ENCODE peak calls at places on chromosomes 7 and 10, in ten cellular contexts. W is CD4-positive, CD25-positive, alpha-beta regulatory T cell; F is K562; N is CD8-positive, alpha-beta memory T cell; U is mesenchymal stem cell; S is IMR-90; M is astrocyte; X is body of pancreas; A is mammary epithelial cell; Q is GM23248. Z is an unnamed sample. For H3K9me3, the result is how much of the 10 kb centered on the place peaks cover.

GRCh38 chr7:80140388-80140787 is 5.8 kb downstream of the GNAI1 start:
- DNase-seq in W (no peak), F (no peak), N (no peak), U (no peak), S (no peak), M (no peak), X (no peak), A (peak), Q (peak), Z (no peak)

GRCh38 chr7:115782716-115783460 is 247.7 kb downstream of the TFEC start:
- DNase-seq in W (no peak), F (no peak), N (no peak), U (no peak), S (no peak), M (no peak), X (peak), A (no peak), Q (peak), Z (no peak)

GRCh38 chr10:72692897-72693598 is 1.1 kb downstream of the MCU start:
- DNase-seq in W (peak), F (no peak), N (no peak), U (peak), S (peak), M (peak), X (no peak), A (peak), Q (peak), Z (no peak)

GRCh38 chr7:27364344-27364758 is 121.7 kb downstream of the EVX1 start:
- DNase-seq in W (no peak), F (no peak), N (no peak), U (peak), S (peak), M (peak), X (peak), A (peak), Q (peak), Z (peak)

GRCh38 chr10:78630944-78631838 is 437.6 kb upstream of the ZMIZ1 start:
- DNase-seq in W (no peak), F (no peak), N (no peak), U (no peak), S (peak), M (peak), X (no peak), A (no peak), Q (no peak), Z (no peak)

GRCh38 chr7:113197274-113197673 is 78.9 kb upstream of the SMIM30 start:
- DNase-seq in W (no peak), F (no peak), N (no peak), U (no peak), S (peak), M (peak), X (no peak), A (peak), Q (peak), Z (no peak)

GRCh38 chr10:43928425-43928968 is 279.8 kb upstream of the ZNF32 start:
- DNase-seq in W (no peak), F (no peak), N (no peak), U (no peak), S (no peak), M (no peak), X (no peak), A (no peak), Q (no peak), Z (no peak)

GRCh38 chr7:155962191-155962967 is 150.1 kb upstream of the SHH start:
- DNase-seq in W (peak), F (no peak), N (no peak), U (peak), S (peak), M (peak), X (no peak), A (peak), Q (peak), Z (no peak)

GRCh38 chr7:36999851-37000480 is 275.7 kb upstream of the AOAH start:
- DNase-seq in W (no peak), F (no peak), N (no peak), U (no peak), S (no peak), M (peak), X (peak), A (peak), Q (peak), Z (no peak)

GRCh38 chr7:122217125-122217524 is 73.1 kb upstream of the AASS start:
- DNase-seq in W (no peak), F (no peak), N (no peak), U (peak), S (no peak), M (no peak), X (no peak), A (peak), Q (peak), Z (no peak)

GRCh38 chr7:66183700-66184099 is 21.4 kb upstream of the TPST1 start:
- DNase-seq in W (no peak), F (no peak), N (no peak), U (peak), S (peak), M (peak), X (no peak), A (peak), Q (peak), Z (no peak)

GRCh38 chr7:20331912-20332317 is 1.2 kb downstream of the ITGB8 start:
- DNase-seq in W (no peak), F (no peak), N (no peak), U (no peak), S (no peak), M (no peak), X (no peak), A (peak), Q (no peak), Z (no peak)

GRCh38 chr10:73234695-73235094 is 12.4 kb downstream of the DNAJC9 start:
- DNase-seq in W (no peak), F (no peak), N (no peak), U (no peak), S (no peak), M (no peak), X (no peak), A (no peak), Q (no peak), Z (no peak)

GRCh38 chr10:32318476-32318896 is 28.5 kb downstream of the EPC1 start:
- DNase-seq in W (peak), F (no peak), N (no peak), U (no peak), S (no peak), M (no peak), X (no peak), A (no peak), Q (peak), Z (no peak)

GRCh38 chr7:15317215-15317614 is 244.6 kb downstream of the AGMO start:
- DNase-seq in W (no peak), F (no peak), N (no peak), U (no peak), S (no peak), M (no peak), X (no peak), A (no peak), Q (no peak), Z (no peak)

GRCh38 chr10:92880233-92880861 is 32.0 kb downstream of the EXOC6 start:
- DNase-seq in W (peak), F (no peak), N (no peak), U (peak), S (peak), M (peak), X (no peak), A (peak), Q (peak), Z (no peak)

GRCh38 chr7:158526531-158526930 is 61.1 kb downstream of the PTPRN2 start:
- DNase-seq in W (no peak), F (no peak), N (no peak), U (no peak), S (no peak), M (no peak), X (no peak), A (no peak), Q (no peak), Z (no peak)
- H3K9me3 ChIP-seq in W (under half), F (under half), N (under half), U (under half), S (half or more), M (under half), X (under half), A (half or more), Q (under half), Z (under half)

GRCh38 chr7:157867685-157868305 is 531.0 kb downstream of the DNAJB6 start:
- DNase-seq in W (no peak), F (no peak), N (no peak), U (no peak), S (no peak), M (no peak), X (no peak), A (no peak), Q (no peak), Z (no peak)
- H3K9me3 ChIP-seq in W (under half), F (under half), N (under half), U (under half), S (half or more), M (under half), X (under half), A (under half), Q (under half), Z (under half)

DNA sequence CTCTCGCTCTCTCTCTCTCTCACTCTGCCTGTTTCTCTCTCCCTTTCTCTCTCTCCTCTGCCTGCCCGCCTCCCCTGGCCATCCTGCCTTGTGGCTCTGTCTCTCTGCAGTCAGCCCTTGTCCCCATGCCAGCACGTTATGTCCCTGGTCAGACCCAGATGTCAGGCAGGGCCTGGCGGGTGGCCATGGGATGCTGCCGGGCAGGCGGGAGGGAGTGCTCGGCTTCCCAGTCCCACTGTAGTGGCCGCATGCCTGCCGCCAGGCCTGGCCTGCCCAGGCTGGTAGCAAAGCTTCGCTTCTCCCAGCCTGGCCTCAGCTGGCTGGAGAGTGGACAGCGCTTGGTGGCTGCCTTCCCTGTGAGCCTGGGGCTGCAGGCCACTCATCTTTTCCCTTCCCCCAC is 121.5 kb upstream of the ZNF716 start:
- DNase-seq in W (no peak), F (no peak), N (no peak), U (no peak), S (no peak), M (no peak), X (no peak), A (no peak), Q (no peak), Z (no peak)
- H3K9me3 ChIP-seq in W (under half), F (under half), N (under half), U (under half), S (under half), M (under half), X (under half), A (under half), Q (under half), Z (under half)

GRCh38 chr10:106661133-106661766 is 503.3 kb downstream of the SORCS1 start:
- DNase-seq in W (no peak), F (no peak), N (no peak), U (no peak), S (no peak), M (no peak), X (no peak), A (no peak), Q (no peak), Z (no peak)

GRCh38 chr10:106660550-106660949 is 504.0 kb downstream of the SORCS1 start:
- DNase-seq in W (no peak), F (no peak), N (no peak), U (no peak), S (no peak), M (no peak), X (no peak), A (no peak), Q (no peak), Z (no peak)

DNA sequence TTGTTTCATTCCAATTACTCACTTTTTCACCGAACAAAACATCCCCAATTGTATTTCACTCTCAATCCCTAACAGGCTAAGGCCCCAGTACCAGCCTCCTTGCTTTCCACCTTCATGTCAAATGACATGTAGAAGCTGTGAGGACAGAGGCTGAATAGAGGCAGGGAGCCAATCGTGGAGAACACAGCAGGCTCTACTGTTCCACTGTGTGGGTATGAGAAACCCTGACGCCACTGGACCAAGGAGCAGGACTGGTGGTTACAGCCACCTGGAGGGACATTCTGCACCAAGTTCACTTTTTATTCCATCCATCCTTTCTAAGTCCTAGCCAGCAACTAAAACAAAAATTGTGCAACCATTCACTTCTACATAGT is 502.8 kb downstream of the SORCS1 start:
- DNase-seq in W (no peak), F (no peak), N (no peak), U (no peak), S (no peak), M (no peak), X (no peak), A (no peak), Q (no peak), Z (no peak)
- H3K9me3 ChIP-seq in W (under half), F (under half), N (under half), U (under half), S (under half), M (under half), X (under half), A (under half), Q (under half), Z (under half)

GRCh38 chr7:57388761-57389160 is 61.2 kb upstream of the ZNF716 start:
- DNase-seq in W (no peak), F (no peak), N (no peak), U (no peak), S (no peak), M (no peak), X (no peak), A (no peak), Q (no peak), Z (no peak)
- H3K9me3 ChIP-seq in W (under half), F (under half), N (under half), U (under half), S (under half), M (under half), X (under half), A (under half), Q (under half), Z (under half)

GRCh38 chr10:6362879-6363278 is 160.1 kb downstream of the PFKFB3 start:
- DNase-seq in W (no peak), F (no peak), N (no peak), U (no peak), S (no peak), M (no peak), X (no peak), A (no peak), Q (no peak), Z (no peak)

GRCh38 chr10:6363516-6363915 is 160.8 kb downstream of the PFKFB3 start:
- DNase-seq in W (no peak), F (no peak), N (no peak), U (no peak), S (no peak), M (no peak), X (no peak), A (no peak), Q (no peak), Z (no peak)

GRCh38 chr10:6364893-6365292 is 162.2 kb downstream of the PFKFB3 start:
- DNase-seq in W (no peak), F (no peak), N (no peak), U (peak), S (no peak), M (no peak), X (no peak), A (no peak), Q (no peak), Z (no peak)

GRCh38 chr10:6364283-6364682 is 161.6 kb downstream of the PFKFB3 start:
- DNase-seq in W (no peak), F (no peak), N (no peak), U (no peak), S (no peak), M (no peak), X (no peak), A (no peak), Q (no peak), Z (no peak)

DNA sequence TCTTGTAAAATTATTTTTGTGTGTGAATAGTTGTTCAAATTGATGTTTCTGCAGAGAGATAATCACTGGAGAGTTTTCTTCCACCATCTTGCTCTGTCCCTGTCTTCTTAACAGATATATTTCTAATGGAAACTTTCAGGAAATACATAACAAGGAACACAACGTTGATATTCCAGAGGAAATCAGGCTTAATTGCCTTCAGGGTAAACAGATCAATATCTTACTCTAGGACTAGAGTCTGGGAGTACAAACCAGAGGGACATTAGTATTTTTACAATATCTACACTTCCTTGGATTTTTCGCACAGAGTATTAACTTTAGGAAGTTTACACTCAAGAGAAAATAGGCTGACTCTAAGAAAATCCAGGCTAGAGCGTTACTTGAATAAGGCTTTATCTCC is 159.1 kb downstream of the PFKFB3 start:
- DNase-seq in W (no peak), F (no peak), N (no peak), U (no peak), S (no peak), M (no peak), X (no peak), A (no peak), Q (no peak), Z (no peak)
- H3K9me3 ChIP-seq in W (under half), F (under half), N (under half), U (under half), S (under half), M (under half), X (under half), A (under half), Q (under half), Z (under half)

GRCh38 chr7:23808421-23808820 is 98.4 kb downstream of the STK31 start:
- DNase-seq in W (no peak), F (no peak), N (no peak), U (no peak), S (no peak), M (no peak), X (no peak), A (no peak), Q (no peak), Z (no peak)

GRCh38 chr7:23810099-23810498 is 100.1 kb downstream of the STK31 start:
- DNase-seq in W (no peak), F (no peak), N (no peak), U (no peak), S (no peak), M (no peak), X (no peak), A (no peak), Q (no peak), Z (no peak)

GRCh38 chr7:23811540-23811939 is 101.5 kb downstream of the STK31 start:
- DNase-seq in W (peak), F (peak), N (no peak), U (no peak), S (no peak), M (no peak), X (no peak), A (no peak), Q (peak), Z (no peak)
- H3K9me3 ChIP-seq in W (under half), F (under half), N (under half), U (under half), S (under half), M (under half), X (under half), A (under half), Q (under half), Z (under half)

DNA sequence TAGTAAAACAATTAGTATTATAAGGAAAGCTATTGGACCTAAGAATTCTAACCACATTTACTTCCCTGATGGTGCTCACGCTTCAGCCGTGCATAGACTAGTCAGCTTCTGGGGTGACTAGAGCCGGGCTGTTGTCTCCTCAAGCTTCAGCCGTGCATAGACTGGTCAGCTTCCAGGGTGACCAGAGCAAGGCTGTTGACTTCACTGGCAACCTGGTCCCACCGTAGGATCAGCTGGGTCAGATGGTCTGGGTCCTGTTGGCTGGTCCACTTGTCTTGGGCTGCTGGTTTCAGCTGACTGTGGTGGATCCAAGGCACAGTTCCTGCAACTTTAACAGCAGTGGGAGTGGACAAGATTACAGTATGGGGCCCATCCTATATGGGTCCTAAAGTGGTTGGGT is 99.4 kb downstream of the TRIM24 start:
- DNase-seq in W (no peak), F (no peak), N (no peak), U (no peak), S (no peak), M (no peak), X (no peak), A (no peak), Q (no peak), Z (no peak)
- H3K9me3 ChIP-seq in W (half or more), F (under half), N (under half), U (half or more), S (under half), M (under half), X (half or more), A (under half), Q (under half), Z (under half)